ENCODE peak calls at places on chromosome 12, in seven cellular contexts. B, O, I, G, E, S and F are unnamed samples.

GRCh38 chr12:90621927-90622326 is 333.0 kb downstream of the CCER1 start:
- DNase-seq in G (peak), E (no peak), O (no peak), I (no peak), S (no peak), B (no peak), F (no peak)

GRCh38 chr12:65335021-65335714 is 56.7 kb downstream of the MSRB3 start:
- DNase-seq in I (no peak), B (peak), E (no peak), O (no peak), S (peak), G (peak), F (no peak)

GRCh38 chr12:2284857-2285256 is 232.1 kb downstream of the CACNA1C start:
- DNase-seq in S (peak), B (peak), G (peak), I (peak), O (peak), E (peak), F (peak)

GRCh38 chr12:78293039-78293686 is 462.5 kb downstream of the NAV3 start:
- DNase-seq in S (no peak), B (no peak), G (peak), I (no peak), E (no peak), O (no peak), F (no peak)

GRCh38 chr12:24864796-24865125 is 84.1 kb downstream of the BCAT1 start:
- DNase-seq in B (no peak), S (no peak), I (no peak), O (peak), G (no peak), E (no peak), F (peak)

GRCh38 chr12:131213896-131214442 is 260.3 kb downstream of the ADGRD1 start:
- DNase-seq in G (no peak), S (no peak), E (no peak), O (no peak), B (no peak), I (no peak), F (no peak)

GRCh38 chr12:132471858-132472255 is 18.1 kb upstream of the FBRSL1 start:
- DNase-seq in I (no peak), O (no peak), S (peak), E (peak), G (no peak), B (no peak), F (no peak)

GRCh38 chr12:18217981-18218380 is 43.3 kb upstream of the PIK3C2G start:
- DNase-seq in E (no peak), S (no peak), I (no peak), B (no peak), G (peak), O (no peak), F (no peak)

GRCh38 chr12:59700145-59700435 is 104.3 kb downstream of the SLC16A7 start:
- DNase-seq in I (no peak), B (no peak), S (no peak), E (no peak), G (no peak), O (no peak), F (no peak)

GRCh38 chr12:59689776-59690175 is 93.9 kb downstream of the SLC16A7 start:
- DNase-seq in O (no peak), G (peak), I (no peak), E (no peak), S (no peak), B (no peak), F (no peak)

GRCh38 chr12:59698599-59698998 is 102.8 kb downstream of the SLC16A7 start:
- DNase-seq in B (no peak), I (no peak), O (no peak), E (no peak), S (no peak), G (peak), F (no peak)

GRCh38 chr12:59699408-59700144 is 103.7 kb downstream of the SLC16A7 start:
- DNase-seq in G (peak), B (no peak), S (no peak), I (no peak), E (no peak), O (no peak), F (no peak)

DNA sequence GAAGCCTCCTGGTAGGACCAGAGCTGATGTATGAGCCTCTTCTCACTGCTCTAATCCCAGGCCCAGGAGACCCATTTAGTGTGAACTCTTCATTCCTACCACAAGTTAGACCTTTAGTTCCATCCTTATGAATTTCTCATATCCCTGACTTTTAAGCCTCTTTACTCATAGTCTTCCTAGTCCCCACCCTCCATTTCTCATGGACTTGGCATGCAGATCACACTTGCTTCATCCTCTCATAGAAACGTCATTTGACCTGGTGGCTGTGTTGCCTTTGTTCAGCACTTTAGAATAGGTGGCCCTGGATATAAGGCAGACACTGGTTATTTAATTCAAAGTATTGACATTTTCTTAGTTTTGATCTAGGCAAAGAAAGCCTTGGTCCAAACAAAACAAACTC is 99.5 kb downstream of the SLC16A7 start:
- DNase-seq in B (no peak), I (no peak), S (no peak), G (peak), E (no peak), O (no peak), F (no peak)
- TF ChIP-seq CTCF in B (no peak), I (no peak), S (no peak), G (no peak), E (no peak), O (no peak), F (no peak)

GRCh38 chr12:98224584-98225221 is 290.7 kb upstream of the TMPO start:
- DNase-seq in B (no peak), G (no peak), I (no peak), O (no peak), E (no peak), S (no peak), F (peak)

GRCh38 chr12:98232753-98233385 is 282.5 kb upstream of the TMPO start:
- DNase-seq in G (no peak), S (no peak), E (no peak), O (no peak), B (no peak), I (no peak), F (no peak)

GRCh38 chr12:98228619-98229538 is 286.5 kb upstream of the TMPO start:
- DNase-seq in E (no peak), O (no peak), I (no peak), G (no peak), B (no peak), S (no peak), F (no peak)

GRCh38 chr12:98229539-98229921 is 285.9 kb upstream of the TMPO start:
- DNase-seq in B (no peak), S (no peak), E (no peak), G (no peak), I (no peak), O (no peak), F (no peak)

DNA sequence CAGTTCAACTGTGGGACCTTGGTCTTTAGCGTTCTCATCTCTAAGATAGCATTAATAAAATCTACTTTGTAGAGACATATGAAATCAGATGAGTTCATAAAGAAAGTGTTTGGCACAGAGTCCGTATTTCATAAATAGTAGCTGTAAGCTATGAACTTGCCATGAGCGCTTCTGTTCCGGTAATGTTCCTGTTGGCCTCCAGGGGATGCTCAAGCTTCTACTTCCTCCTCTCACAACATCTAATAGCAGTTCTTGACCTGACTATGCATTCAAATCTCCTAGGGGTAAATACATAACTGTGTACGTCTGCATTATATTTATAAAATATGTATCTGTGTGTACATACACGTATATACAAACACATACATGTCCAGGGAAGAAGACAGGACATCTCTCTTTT is 288.2 kb upstream of the TMPO start:
- DNase-seq in B (no peak), S (no peak), O (no peak), E (no peak), G (peak), I (no peak), F (peak)
- TF ChIP-seq CTCF in B (peak), S (peak), O (peak), E (peak), G (peak), I (no peak), F (peak)

DNA sequence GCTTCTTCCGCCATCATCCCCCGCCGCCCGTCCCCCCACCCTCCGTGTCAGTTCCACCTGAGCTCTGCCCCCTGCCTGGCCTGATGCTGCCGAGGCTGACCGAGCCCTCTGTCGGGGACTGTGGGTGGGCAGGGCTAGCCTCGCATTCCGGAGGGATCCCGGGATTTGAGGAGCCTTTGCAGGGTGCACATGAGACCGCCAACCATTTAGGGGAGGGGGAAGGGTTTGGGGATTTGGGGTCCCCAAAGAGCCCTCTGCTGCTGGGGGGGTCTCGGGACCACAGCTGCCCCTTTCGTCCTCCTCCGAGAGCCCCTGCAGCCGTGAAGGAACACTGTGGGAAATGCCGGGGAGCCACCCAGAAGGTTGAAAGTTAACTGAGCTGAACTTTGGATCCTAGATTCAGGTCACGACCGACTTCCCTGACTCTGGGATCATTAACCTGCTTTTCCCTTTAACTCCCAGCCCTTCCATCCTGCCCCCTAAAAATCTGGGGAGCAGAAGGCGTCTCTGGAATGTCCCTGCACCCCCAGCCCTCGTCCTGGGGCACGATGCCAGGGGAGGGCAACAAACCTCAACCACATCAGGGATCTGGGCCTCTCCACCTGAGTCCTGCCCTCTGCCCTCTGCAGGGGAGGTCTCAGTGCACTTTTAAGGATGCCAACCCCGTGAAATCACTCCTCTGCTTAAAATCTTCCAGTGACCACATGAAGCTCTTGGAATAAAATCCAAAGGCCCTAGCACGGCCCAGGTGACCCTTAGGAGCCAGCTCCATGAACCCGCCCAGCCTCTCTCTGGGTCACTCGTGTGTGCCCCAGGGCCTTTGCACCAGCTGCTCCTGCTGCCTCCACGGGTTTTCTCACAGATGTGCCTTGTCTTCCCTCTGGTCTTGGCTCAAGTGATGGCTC is 94.9 kb downstream of the RFLNA start:
- DNase-seq in O (no peak), G (no peak), I (no peak), S (no peak), E (no peak), B (no peak), F (no peak)
- TF ChIP-seq CTCF in O (no peak), G (no peak), I (no peak), S (no peak), E (no peak), B (no peak), F (no peak)

DNA sequence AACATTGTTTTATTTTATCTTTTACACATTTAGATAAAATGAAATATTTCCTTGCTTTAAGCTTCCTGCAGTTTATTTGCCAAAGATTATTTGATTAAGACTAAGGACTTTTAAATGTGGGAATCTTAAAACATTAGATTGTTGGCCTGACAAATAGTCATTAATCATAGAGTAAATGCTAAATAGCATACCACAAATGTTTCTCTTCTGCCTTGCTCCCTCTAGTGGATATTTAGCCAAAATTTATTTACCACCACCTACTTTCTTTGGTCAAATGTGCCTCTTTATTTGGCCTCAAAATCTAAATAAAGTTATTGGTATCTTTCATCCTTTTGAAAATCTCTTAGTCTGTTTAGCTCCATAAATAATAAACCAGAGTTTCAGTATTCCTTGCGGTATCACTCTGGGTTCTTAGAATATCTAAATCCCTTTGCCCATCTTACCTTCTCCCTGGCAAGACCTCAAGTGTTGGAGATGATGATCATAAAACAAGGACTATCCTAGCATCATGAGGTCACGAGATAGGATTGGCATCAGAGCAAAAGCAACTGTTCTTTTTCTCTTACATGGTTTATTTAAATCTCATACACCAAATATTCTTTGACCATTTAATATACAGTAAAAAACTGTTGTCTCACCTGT is 150.6 kb upstream of the AEBP2 start:
- DNase-seq in E (no peak), I (no peak), B (no peak), O (peak), G (peak), S (no peak), F (peak)
- TF ChIP-seq CTCF in E (peak), I (peak), B (peak), O (peak), G (peak), S (peak), F (peak)

GRCh38 chr12:29580971-29581370 is 83.5 kb upstream of the OVCH1 start:
- DNase-seq in O (no peak), G (no peak), E (no peak), I (no peak), S (no peak), B (no peak), F (no peak)
- TF ChIP-seq CTCF in O (no peak), G (no peak), E (no peak), I (no peak), S (no peak), B (no peak), F (no peak)

GRCh38 chr12:51083140-51083833 is at the start of gene CSRNP2:
- DNase-seq in E (peak), S (peak), G (peak), I (peak), B (peak), O (peak), F (peak)
- TF ChIP-seq CTCF in E (no peak), S (no peak), G (no peak), I (no peak), B (no peak), O (no peak), F (peak)

DNA sequence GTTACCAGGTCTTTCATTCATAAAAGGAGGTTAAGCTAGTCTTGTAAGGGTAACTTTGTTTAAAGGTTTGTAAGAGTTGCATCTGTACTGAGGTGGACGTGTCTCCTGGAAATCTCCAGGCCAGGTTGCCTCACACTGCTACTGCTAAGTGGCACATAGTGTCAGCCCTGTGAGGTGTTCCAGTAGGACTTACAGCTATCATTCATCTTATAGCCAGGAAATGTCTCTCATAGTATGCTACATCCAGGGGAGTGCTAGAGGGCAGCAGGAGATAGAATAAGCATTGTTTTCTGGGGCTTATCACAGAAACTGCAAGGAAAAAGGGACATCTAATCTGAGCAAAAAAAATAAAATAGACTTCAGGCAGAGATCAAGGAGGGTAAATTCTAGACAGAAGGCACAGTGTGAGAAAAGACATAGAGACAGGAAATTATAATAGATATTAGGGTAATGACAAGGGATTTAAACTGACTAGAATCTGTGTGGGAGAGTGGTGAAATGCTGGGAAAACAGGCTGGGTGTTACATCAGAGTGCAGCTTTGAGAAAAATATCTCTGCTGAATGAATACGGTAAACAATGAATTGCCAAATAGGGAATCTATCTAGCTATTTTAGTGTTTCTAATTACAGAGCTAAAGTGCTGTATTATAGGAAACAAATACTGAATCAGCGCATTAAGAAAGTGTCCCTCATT is 205.0 kb upstream of the ABCD2 start:
- DNase-seq in B (no peak), G (peak), O (no peak), E (no peak), I (no peak), S (peak), F (no peak)
- TF ChIP-seq CTCF in B (no peak), G (no peak), O (no peak), E (no peak), I (no peak), S (no peak), F (no peak)